ENCODE peak calls at places on chromosome 6, in nine cellular contexts. K is GM23248, H is prostate gland, X is cardiac fibroblast, D is H7, P is AG04450, S is skeletal muscle cell, R is left lung, A is mammary epithelial cell. G is an unnamed sample.

GRCh38 chr6:13743736-13744127 is 32.1 kb upstream of the RANBP9 start:
- DNase-seq in K (no peak), H (no peak), X (no peak), D (no peak), P (no peak), S (no peak), R (no peak), A (no peak), G (no peak)

GRCh38 chr6:162612613-162613012 is 115.0 kb downstream of the PRKN start:
- DNase-seq in K (no peak), H (no peak), X (no peak), D (peak; percentile 29), P (no peak), S (no peak), R (no peak), A (no peak), G (no peak)

GRCh38 chr6:92352130-92352529 is 1067.2 kb downstream of the EPHA7 start:
- DNase-seq in K (no peak), H (no peak), X (no peak), D (no peak), P (no peak), S (no peak), R (no peak), A (no peak), G (no peak)

GRCh38 chr6:90765491-90765890 is 178.6 kb upstream of the MAP3K7 start:
- DNase-seq in K (no peak), H (no peak), X (no peak), D (no peak), P (no peak), S (no peak), R (no peak), A (no peak), G (no peak)

GRCh38 chr6:81362246-81362645 is 390.2 kb downstream of the TENT5A start:
- DNase-seq in K (peak; percentile 45), H (no peak), X (peak; percentile 51), D (no peak), P (peak; percentile 18), S (peak; percentile 52), R (no peak), A (no peak), G (no peak)

GRCh38 chr6:35511980-35512379 is 716 bp downstream of the TULP1 start:
- DNase-seq in K (no peak), H (no peak), X (no peak), D (peak; percentile 90), P (no peak), S (no peak), R (no peak), A (no peak), G (no peak)

GRCh38 chr6:14055541-14055940 is 62.0 kb upstream of the CD83 start:
- DNase-seq in K (no peak), H (no peak), X (no peak), D (peak; percentile 22), P (no peak), S (no peak), R (no peak), A (no peak), G (no peak)

GRCh38 chr6:126607281-126607680 is 267.4 kb downstream of the CENPW start:
- DNase-seq in K (no peak), H (no peak), X (no peak), D (no peak), P (no peak), S (no peak), R (no peak), A (no peak), G (no peak)

GRCh38 chr6:125140808-125141207 is 12.8 kb upstream of the TPD52L1 start:
- DNase-seq in K (peak; percentile 52), H (no peak), X (peak; percentile 63), D (no peak), P (no peak), S (no peak), R (no peak), A (no peak), G (no peak)

GRCh38 chr6:84220809-84221409 is 6.5 kb downstream of the CEP162 start:
- DNase-seq in K (peak; percentile 49), H (no peak), X (peak; percentile 65), D (no peak), P (no peak), S (no peak), R (no peak), A (peak; percentile 11), G (no peak)

DNA sequence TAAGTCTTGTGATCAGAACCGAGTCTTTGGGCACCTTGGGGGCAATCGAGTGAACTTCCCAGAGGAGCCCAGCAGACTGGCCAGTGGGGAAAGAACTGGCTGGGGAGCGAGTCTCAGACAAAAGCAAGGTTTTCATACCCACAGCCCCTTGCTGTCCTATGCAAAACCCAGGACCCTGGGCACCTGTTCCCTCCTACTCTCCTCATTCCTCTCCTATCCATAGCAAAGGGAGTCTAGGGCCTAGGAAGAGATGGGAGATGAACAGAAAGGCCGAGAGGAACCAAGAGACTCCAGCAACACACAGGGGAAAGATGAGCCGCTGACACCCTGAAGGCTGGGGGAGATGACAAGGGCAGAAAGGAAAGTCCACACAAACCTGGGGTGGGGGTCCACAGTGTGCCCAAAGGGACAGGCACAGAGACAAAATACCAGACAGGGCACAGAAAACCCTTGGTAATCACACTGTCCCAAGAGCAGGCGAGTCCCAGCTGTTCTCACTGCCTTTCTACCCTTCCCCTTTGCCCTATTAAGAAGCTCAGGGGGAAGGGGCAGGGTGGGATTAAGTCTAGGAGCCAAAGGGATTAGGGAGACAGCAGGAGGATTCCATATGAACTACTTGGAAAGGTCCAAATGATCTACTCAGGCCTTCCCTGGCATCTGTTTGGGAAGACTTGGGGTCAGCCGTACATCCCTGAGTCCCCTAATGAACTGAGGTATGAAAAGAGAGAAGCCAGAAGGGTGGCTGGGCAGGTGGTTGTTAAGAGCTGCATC is 6.5 kb downstream of the PPP1R18 start:
- DNase-seq in K (no peak), H (no peak), X (no peak), D (no peak), P (no peak), S (no peak), R (no peak), A (no peak), G (no peak)
- H3K4me3 ChIP-seq in K (peak overlapping the region; percentile 100), H (no peak overlapping the region), X (peak overlapping the region; percentile 6), D (no peak overlapping the region), P (peak overlapping the region; percentile 45), S (peak overlapping the region; percentile 28), R (no peak overlapping the region), A (no peak overlapping the region), G (peak overlapping the region; percentile 92)

DNA sequence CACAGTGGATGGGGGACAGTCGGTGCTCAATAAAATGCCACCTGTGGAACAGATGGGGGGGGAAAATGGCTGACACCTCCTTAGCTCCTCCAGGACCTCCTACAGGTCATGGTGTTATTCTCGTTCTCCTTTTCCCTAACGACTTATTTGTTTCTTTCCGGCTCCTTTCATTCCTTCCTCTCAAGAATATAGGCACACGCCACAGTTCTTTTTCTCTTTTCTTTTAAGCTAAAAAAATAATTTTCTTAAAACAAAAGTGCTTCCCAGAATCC is 1.4 kb upstream of the RNASET2 start:
- DNase-seq in K (no peak), H (no peak), X (no peak), D (no peak), P (no peak), S (no peak), R (no peak), A (no peak), G (no peak)
- H3K4me3 ChIP-seq in K (no peak overlapping the region), H (no peak overlapping the region), X (no peak overlapping the region), D (no peak overlapping the region), P (no peak overlapping the region), S (no peak overlapping the region), R (no peak overlapping the region), A (no peak overlapping the region), G (peak overlapping the region; percentile 91)

GRCh38 chr6:131972761-131973160 is 21.6 kb upstream of the CCN2 start:
- DNase-seq in K (no peak), H (no peak), X (no peak), D (no peak), P (no peak), S (no peak), R (no peak), A (no peak), G (no peak)

GRCh38 chr6:131966443-131966842 is 15.3 kb upstream of the CCN2 start:
- DNase-seq in K (peak; percentile 38), H (no peak), X (peak; percentile 61), D (no peak), P (no peak), S (peak; percentile 92), R (peak; percentile 36), A (no peak), G (no peak)

GRCh38 chr6:131968672-131969071 is 17.5 kb upstream of the CCN2 start:
- DNase-seq in K (no peak), H (no peak), X (no peak), D (no peak), P (no peak), S (no peak), R (no peak), A (no peak), G (no peak)

GRCh38 chr6:131967948-131968347 is 16.8 kb upstream of the CCN2 start:
- DNase-seq in K (peak; percentile 51), H (no peak), X (no peak), D (no peak), P (no peak), S (no peak), R (no peak), A (no peak), G (no peak)

GRCh38 chr6:131970460-131970859 is 19.3 kb upstream of the CCN2 start:
- DNase-seq in K (no peak), H (no peak), X (no peak), D (no peak), P (no peak), S (no peak), R (no peak), A (no peak), G (no peak)
- H3K4me3 ChIP-seq in K (no peak overlapping the region), H (no peak overlapping the region), X (no peak overlapping the region), D (no peak overlapping the region), P (no peak overlapping the region), S (no peak overlapping the region), R (no peak overlapping the region), A (no peak overlapping the region), G (no peak overlapping the region)

DNA sequence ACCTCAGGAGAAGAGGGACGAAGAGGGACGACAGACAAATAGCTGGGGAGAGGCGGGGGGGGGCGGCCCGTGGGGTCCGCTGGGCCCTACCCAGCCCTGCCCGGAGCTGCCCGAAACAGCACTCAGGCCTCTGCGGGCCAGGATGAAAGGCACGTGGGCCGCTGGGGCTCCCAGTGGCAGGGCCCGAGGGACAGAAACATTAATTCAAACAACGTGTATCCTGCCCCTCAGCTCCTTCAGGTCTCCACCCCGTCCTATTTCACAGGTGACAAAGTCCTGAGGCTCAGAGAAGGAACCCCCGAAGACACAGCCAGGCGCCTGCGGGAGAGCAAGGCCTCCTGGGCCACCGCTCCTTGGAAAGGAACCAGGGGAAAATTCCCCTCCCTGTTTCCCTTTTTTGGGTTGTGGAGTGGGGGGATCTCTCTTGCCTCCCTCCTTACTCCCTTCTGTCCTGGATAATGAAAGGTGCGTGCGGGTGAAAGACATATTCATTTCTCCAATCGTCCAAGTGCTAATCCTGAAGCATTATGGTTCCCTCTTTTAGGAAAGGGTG is 93.3 kb downstream of the RNASET2 start:
- DNase-seq in K (no peak), H (no peak), X (no peak), D (no peak), P (no peak), S (no peak), R (no peak), A (no peak), G (no peak)
- H3K4me3 ChIP-seq in K (peak overlapping the region; percentile 15), H (peak overlapping the region; percentile 42), X (peak overlapping the region; percentile 18), D (peak overlapping the region; percentile 59), P (peak overlapping the region; percentile 53), S (peak overlapping the region; percentile 48), R (no peak overlapping the region), A (no peak overlapping the region), G (peak overlapping the region; percentile 59)